ENCODE peak calls at places on chromosomes 3 and 15, in nine cellular contexts. A, S, D, R, E, Y, U, J and W are unnamed samples.

GRCh38 chr3:170044280-170044679 is 6.5 kb downstream of the GPR160 start:
- ATAC-seq in A (no peak), R (no peak), D (no peak), Y (no peak), S (no peak), E (no peak), J (no peak), U (no peak), W (no peak)

GRCh38 chr3:4906107-4906621 is 73.1 kb upstream of the BHLHE40 start:
- ATAC-seq in E (no peak), D (peak), R (peak), J (peak), S (peak), U (peak), Y (peak), A (no peak), W (peak)

GRCh38 chr3:52689151-52689550 is 3.3 kb downstream of the GNL3 start:
- ATAC-seq in S (no peak), Y (no peak), D (no peak), J (no peak), R (no peak), A (no peak), E (no peak), U (no peak), W (no peak)

GRCh38 chr3:72082121-72082715 is 297.3 kb upstream of the PROK2 start:
- ATAC-seq in E (peak), D (no peak), U (no peak), R (no peak), J (peak), A (peak), S (no peak), Y (peak), W (no peak)

GRCh38 chr3:187017511-187018230 is 87.3 kb downstream of the ST6GAL1 start:
- ATAC-seq in R (no peak), A (no peak), U (no peak), E (no peak), J (no peak), Y (no peak), D (no peak), S (no peak), W (no peak)

GRCh38 chr15:64045106-64045435 is 1.2 kb downstream of the DAPK2 start:
- ATAC-seq in A (no peak), R (no peak), E (no peak), S (no peak), D (no peak), J (peak), Y (no peak), U (no peak), W (no peak)

GRCh38 chr3:47117803-47118364 is 46.0 kb downstream of the SETD2 start:
- ATAC-seq in Y (no peak), E (no peak), R (no peak), U (no peak), D (no peak), A (no peak), S (peak), J (no peak), W (no peak)

GRCh38 chr3:42169579-42169978 is 78.4 kb downstream of the TRAK1 start:
- ATAC-seq in Y (no peak), A (no peak), E (no peak), J (no peak), D (no peak), S (no peak), U (no peak), R (no peak), W (no peak)

GRCh38 chr15:101358895-101359294 is 63.8 kb upstream of the SNRPA1 start:
- ATAC-seq in Y (no peak), U (no peak), S (peak), D (no peak), E (no peak), A (peak), J (no peak), R (no peak), W (no peak)

GRCh38 chr15:27574541-27575054 is 524.5 kb downstream of the OCA2 start:
- ATAC-seq in A (no peak), Y (no peak), S (no peak), J (no peak), U (no peak), E (no peak), D (no peak), R (no peak), W (no peak)

GRCh38 chr15:85624241-85624855 is 170.4 kb downstream of the KLHL25 start:
- ATAC-seq in E (no peak), D (no peak), U (no peak), A (peak), S (peak), Y (no peak), J (no peak), R (no peak), W (no peak)

GRCh38 chr3:133038089-133038730 is at the start of gene TMEM108:
- ATAC-seq in E (no peak), A (peak), Y (no peak), D (no peak), J (no peak), R (peak), S (peak), U (peak), W (peak)

GRCh38 chr15:58698887-58699641 is 50.4 kb downstream of the ADAM10 start:
- ATAC-seq in Y (no peak), A (no peak), U (peak), S (no peak), J (no peak), R (no peak), E (no peak), D (no peak), W (no peak)